ENCODE peak calls at places on chromosome 1, in six cellular contexts. F, R, P, Y, E and O are unnamed samples.

GRCh38 chr1:15425521-15425920 is 12.7 kb upstream of the CTRC start:
- DNase-seq in F (no peak), R (no peak), P (no peak), Y (no peak), E (no peak), O (no peak)

GRCh38 chr1:206066479-206067171 is 13.7 kb downstream of the RHEX start:
- DNase-seq in F (no peak), R (peak; percentile 70), P (no peak), Y (no peak), E (no peak), O (peak; percentile 8)

GRCh38 chr1:28601696-28602095 is 9.6 kb downstream of the RAB42 start:
- DNase-seq in F (no peak), R (no peak), P (no peak), Y (no peak), E (no peak), O (no peak)

GRCh38 chr1:24986372-24986979 is 56.4 kb upstream of the RUNX3 start:
- DNase-seq in F (no peak), R (no peak), P (no peak), Y (no peak), E (no peak), O (no peak)

GRCh38 chr1:21069549-21069948 is 107.1 kb downstream of the EIF4G3 start:
- DNase-seq in F (no peak), R (no peak), P (no peak), Y (no peak), E (no peak), O (no peak)

GRCh38 chr1:51237313-51237700 is 1.2 kb downstream of the RNF11 start:
- DNase-seq in F (no peak), R (no peak), P (no peak), Y (no peak), E (no peak), O (no peak)

GRCh38 chr1:214282696-214283225 is 1.8 kb downstream of the SMYD2 start:
- DNase-seq in F (no peak), R (no peak), P (no peak), Y (no peak), E (no peak), O (no peak)

GRCh38 chr1:27418326-27418761 is 25.9 kb downstream of the GPR3 start:
- DNase-seq in F (peak; percentile 82), R (peak; percentile 43), P (no peak), Y (peak; percentile 31), E (peak; percentile 66), O (no peak)

GRCh38 chr1:160954158-160955104 is at the start of gene ITLN2:
- DNase-seq in F (no peak), R (peak; percentile 57), P (no peak), Y (peak; percentile 34), E (no peak), O (peak; percentile 66)

GRCh38 chr1:94058766-94059165 is 62.2 kb downstream of the ABCA4 start:
- DNase-seq in F (no peak), R (no peak), P (no peak), Y (no peak), E (no peak), O (no peak)

GRCh38 chr1:94061513-94062443 is 59.2 kb downstream of the ABCA4 start:
- DNase-seq in F (peak; percentile 75), R (peak; percentile 18), P (no peak), Y (peak; percentile 21), E (peak; percentile 56), O (peak; percentile 71)

GRCh38 chr1:94060720-94061119 is 60.2 kb downstream of the ABCA4 start:
- DNase-seq in F (no peak), R (no peak), P (no peak), Y (no peak), E (no peak), O (no peak)

GRCh38 chr1:94067196-94067595 is 53.8 kb downstream of the ABCA4 start:
- DNase-seq in F (no peak), R (no peak), P (no peak), Y (no peak), E (no peak), O (no peak)

GRCh38 chr1:94063379-94063778 is 57.6 kb downstream of the ABCA4 start:
- DNase-seq in F (no peak), R (no peak), P (no peak), Y (no peak), E (peak; percentile 52), O (peak; percentile 39)
- TF ChIP-seq CTCF in F (peak; percentile 32), R (no peak), P (no peak), Y (no peak), E (peak; percentile 63), O (peak; percentile 49)

GRCh38 chr1:239912471-239912870 is 179.2 kb upstream of the FMN2 start:
- DNase-seq in F (peak; percentile 59), R (no peak), P (no peak), Y (no peak), E (no peak), O (no peak)

GRCh38 chr1:239913141-239913585 is 178.5 kb upstream of the FMN2 start:
- DNase-seq in F (no peak), R (no peak), P (no peak), Y (no peak), E (no peak), O (no peak)

GRCh38 chr1:239918633-239919032 is 173.1 kb upstream of the FMN2 start:
- DNase-seq in F (no peak), R (no peak), P (no peak), Y (no peak), E (no peak), O (no peak)

GRCh38 chr1:239909894-239910293 is 181.8 kb upstream of the FMN2 start:
- DNase-seq in F (peak; percentile 72), R (no peak), P (no peak), Y (no peak), E (no peak), O (no peak)

DNA sequence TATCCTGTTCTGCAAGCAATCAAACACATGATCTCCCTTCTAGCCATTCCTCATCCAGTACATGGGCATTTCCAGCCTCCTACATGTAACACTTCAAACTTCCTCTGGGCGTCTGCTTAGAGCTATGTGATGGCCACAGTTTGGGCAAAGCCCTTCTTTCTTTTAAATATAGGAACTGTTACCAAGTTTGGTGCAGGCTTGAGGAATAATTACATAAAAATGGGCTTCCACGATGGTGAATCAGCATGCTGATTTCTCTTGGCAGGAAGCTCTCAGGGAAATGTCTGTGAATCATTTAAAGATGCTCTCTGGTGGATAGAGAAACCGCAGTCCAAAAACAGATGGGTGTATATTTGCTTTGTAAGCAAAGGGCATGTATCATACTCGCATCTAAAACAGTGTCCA is 176.9 kb upstream of the FMN2 start:
- DNase-seq in F (peak; percentile 25), R (no peak), P (no peak), Y (no peak), E (no peak), O (no peak)
- TF ChIP-seq CTCF in F (no peak), R (no peak), P (no peak), Y (no peak), E (no peak), O (no peak)

GRCh38 chr1:101820080-101820479 is 176.6 kb downstream of the OLFM3 start:
- DNase-seq in F (no peak), R (no peak), P (no peak), Y (no peak), E (no peak), O (peak; percentile 8)
- TF ChIP-seq CTCF in F (peak; percentile 36), R (no peak), P (no peak), Y (no peak), E (peak; percentile 65), O (peak; percentile 31)

GRCh38 chr1:19405195-19405760 is 80.1 kb downstream of the CAPZB start:
- DNase-seq in F (no peak), R (no peak), P (no peak), Y (no peak), E (no peak), O (peak; percentile 76)
- TF ChIP-seq CTCF in F (peak; percentile 41), R (no peak), P (no peak), Y (no peak), E (peak; percentile 37), O (peak; percentile 59)

GRCh38 chr1:212608956-212609700 is 567 bp downstream of the ATF3 start:
- DNase-seq in F (peak; percentile 35), R (peak; percentile 71), P (no peak), Y (peak; percentile 47), E (peak; percentile 47), O (peak; percentile 61)
- TF ChIP-seq CTCF in F (peak; percentile 69), R (peak; percentile 65), P (peak; percentile 65), Y (peak; percentile 29), E (peak; percentile 64), O (peak; percentile 78)

GRCh38 chr1:59154406-59154805 is 142.5 kb upstream of the FGGY start:
- DNase-seq in F (no peak), R (no peak), P (no peak), Y (no peak), E (no peak), O (no peak)
- TF ChIP-seq CTCF in F (no peak), R (no peak), P (no peak), Y (no peak), E (no peak), O (no peak)

GRCh38 chr1:177897601-177898376 is 72.1 kb downstream of the SEC16B start:
- DNase-seq in F (no peak), R (no peak), P (no peak), Y (no peak), E (no peak), O (no peak)

GRCh38 chr1:177902151-177902765 is 67.6 kb downstream of the SEC16B start:
- DNase-seq in F (no peak), R (no peak), P (no peak), Y (no peak), E (no peak), O (peak; percentile 73)

GRCh38 chr1:177898377-177898648 is 71.5 kb downstream of the SEC16B start:
- DNase-seq in F (no peak), R (no peak), P (no peak), Y (no peak), E (no peak), O (no peak)
- TF ChIP-seq CTCF in F (no peak), R (no peak), P (no peak), Y (no peak), E (no peak), O (no peak)

GRCh38 chr1:241518447-241519307 is 878 bp downstream of the FH start:
- DNase-seq in F (no peak), R (no peak), P (peak; percentile 22), Y (peak; percentile 11), E (no peak), O (peak; percentile 27)
- TF ChIP-seq CTCF in F (no peak), R (no peak), P (no peak), Y (no peak), E (no peak), O (no peak)

GRCh38 chr1:154877370-154877974 is 7.4 kb upstream of the KCNN3 start:
- DNase-seq in F (no peak), R (no peak), P (no peak), Y (no peak), E (no peak), O (no peak)
- TF ChIP-seq CTCF in F (no peak), R (no peak), P (no peak), Y (no peak), E (no peak), O (no peak)

GRCh38 chr1:1796466-1796865 is 18.2 kb upstream of the NADK start:
- DNase-seq in F (no peak), R (peak; percentile 42), P (no peak), Y (no peak), E (no peak), O (no peak)
- TF ChIP-seq CTCF in F (no peak), R (peak; percentile 36), P (no peak), Y (peak; percentile 17), E (peak; percentile 30), O (peak; percentile 42)